ENCODE peak calls at places on chromosomes 1 and 21, in five cellular contexts. W is PC-3; B is CD8-positive, alpha-beta T cell; L is breast epithelium; E is cardiac muscle cell. H is an unnamed sample.

GRCh38 chr1:22122273-22123070 is 20.4 kb downstream of the WNT4 start:
- DNase-seq in W (no peak), B (no peak), L (no peak), E (no peak), H (no peak)

GRCh38 chr1:99955375-99955774 is 14.4 kb upstream of the SLC35A3 start:
- DNase-seq in W (no peak), B (no peak), L (no peak), E (no peak), H (no peak)

GRCh38 chr1:208603721-208604120 is 359.5 kb upstream of the PLXNA2 start:
- DNase-seq in W (no peak), B (no peak), L (no peak), E (no peak), H (no peak)

GRCh38 chr1:240608707-240609106 is 3.2 kb downstream of the GREM2 start:
- DNase-seq in W (peak; percentile 64), B (no peak), L (no peak), E (peak; percentile 48), H (peak; percentile 61)

GRCh38 chr1:228265167-228265566 is 57.3 kb downstream of the OBSCN start:
- DNase-seq in W (peak; percentile 28), B (no peak), L (no peak), E (no peak), H (no peak)

GRCh38 chr1:160410412-160411005 is 10.1 kb downstream of the VANGL2 start:
- DNase-seq in W (no peak), B (no peak), L (no peak), E (peak; percentile 15), H (no peak)

GRCh38 chr1:212701910-212702309 is 2.3 kb upstream of the BATF3 start:
- DNase-seq in W (no peak), B (no peak), L (no peak), E (no peak), H (peak; percentile 40)

GRCh38 chr1:175035860-175036259 is 12.6 kb upstream of the MRPS14 start:
- DNase-seq in W (no peak), B (no peak), L (no peak), E (no peak), H (no peak)

GRCh38 chr21:41926068-41926806 is 27.6 kb downstream of the C2CD2 start:
- DNase-seq in W (peak; percentile 39), B (peak; percentile 18), L (peak; percentile 37), E (no peak), H (peak; percentile 68)

GRCh38 chr1:235844776-235845175 is 21.9 kb downstream of the LYST start:
- DNase-seq in W (no peak), B (no peak), L (no peak), E (no peak), H (no peak)

GRCh38 chr1:160522622-160523345 is at the start of gene SLAMF6:
- DNase-seq in W (no peak), B (peak; percentile 39), L (no peak), E (no peak), H (no peak)

GRCh38 chr1:53860967-53861411 is 22.9 kb upstream of the NDC1 start:
- DNase-seq in W (peak; percentile 78), B (peak; percentile 15), L (no peak), E (peak; percentile 77), H (peak; percentile 76)

GRCh38 chr21:38355992-38356781 is 99.4 kb downstream of the KCNJ15 start:
- DNase-seq in W (peak; percentile 87), B (peak; percentile 37), L (peak; percentile 78), E (peak; percentile 83), H (peak; percentile 94)

GRCh38 chr1:56576880-56577858 is 2.2 kb downstream of the PLPP3 start:
- DNase-seq in W (peak; percentile 58), B (no peak), L (no peak), E (peak; percentile 56), H (peak; percentile 59)

DNA sequence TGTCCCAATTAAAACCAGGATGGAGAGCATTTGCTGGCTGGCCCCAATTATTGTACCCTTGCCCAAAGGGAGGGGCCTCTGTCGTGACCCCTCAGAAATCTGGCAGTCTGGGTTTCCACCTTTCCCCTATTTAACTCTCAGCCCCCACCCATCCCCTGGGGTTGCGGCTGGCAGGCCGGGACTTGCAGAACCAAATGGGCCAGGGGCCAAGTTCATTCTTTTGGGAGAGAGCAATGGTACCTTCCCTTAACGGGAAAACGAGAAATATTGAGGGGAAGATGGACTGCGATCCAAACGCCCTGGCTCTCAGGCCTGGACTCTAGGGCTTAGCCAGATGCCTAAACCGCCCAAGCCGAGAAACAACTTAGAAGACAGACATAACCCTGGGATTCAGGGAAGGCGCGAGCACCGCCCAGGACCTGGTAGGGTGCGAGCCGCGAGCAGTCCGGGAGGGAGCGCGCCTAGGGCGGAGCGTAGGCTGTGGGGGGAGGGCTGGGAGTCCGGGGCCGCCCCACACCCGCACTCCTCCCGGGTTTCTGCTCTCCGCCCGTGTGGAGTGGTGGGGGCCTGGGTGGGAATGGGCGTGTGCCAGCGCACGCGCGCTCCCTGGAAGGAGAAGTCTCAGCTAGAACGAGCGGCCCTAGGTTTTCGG is at the start of gene SLC27A3:
- DNase-seq in W (peak; percentile 53), B (no peak), L (peak; percentile 66), E (peak; percentile 54), H (peak; percentile 80)
- H3K4me1 ChIP-seq in W (peaks cover 11% of the 10 kb centered on the region), B (peaks cover 31% of the 10 kb centered on the region), L (peaks cover 21% of the 10 kb centered on the region), E (peaks cover 3% of the 10 kb centered on the region), H (peaks cover 2% of the 10 kb centered on the region)

GRCh38 chr1:62100442-62100841 is 94.2 kb upstream of the L1TD1 start:
- DNase-seq in W (no peak), B (no peak), L (no peak), E (no peak), H (no peak)
- H3K27ac ChIP-seq in W (no peak overlapping the region), B (no peak overlapping the region), L (no peak overlapping the region), E (no peak overlapping the region), H (no peak overlapping the region)

GRCh38 chr21:36693144-36694040 is 5.5 kb upstream of the SIM2 start:
- DNase-seq in W (no peak), B (no peak), L (no peak), E (peak; percentile 58), H (peak; percentile 84)
- TF ChIP-seq CTCF in W (no peak), B (no peak), L (no peak), E (no peak), H (peak; percentile 86)

GRCh38 chr1:97814121-97814520 is 106.7 kb downstream of the DPYD start:
- DNase-seq in W (peak; percentile 59), B (no peak), L (no peak), E (no peak), H (no peak)
- H3K4me1 ChIP-seq in W (peaks cover 9% of the 10 kb centered on the region), B (no peaks in the 10 kb centered on the region), L (no peaks in the 10 kb centered on the region), E (no peaks in the 10 kb centered on the region), H (no peaks in the 10 kb centered on the region)

H was measured in endodermal cell.